ENCODE peak calls at places on chromosomes 13 and 19, in four cellular contexts. One of them, this sample, is unnamed.

GRCh38 chr13:52128714-52129700 is at the start of gene NEK5:
- DNase-seq in WTC11: peak
- DNase-seq in HepG2: peak
- DNase-seq in K562: peak
- DNase-seq in this sample: peak

GRCh38 chr19:10431254-10431942 is 11.1 kb downstream of the PDE4A start:
- DNase-seq in WTC11: peak
- DNase-seq in HepG2: no peak
- DNase-seq in K562: peak
- DNase-seq in this sample: no peak

GRCh38 chr13:27308941-27309340 is 38.3 kb downstream of the RASL11A start:
- DNase-seq in WTC11: no peak
- DNase-seq in HepG2: no peak
- DNase-seq in K562: no peak
- DNase-seq in this sample: no peak

GRCh38 chr19:35304036-35304435 is 12.1 kb downstream of the MAG start:
- DNase-seq in WTC11: no peak
- DNase-seq in HepG2: no peak
- DNase-seq in K562: no peak
- DNase-seq in this sample: no peak

GRCh38 chr19:1970003-1970805 is 29.2 kb downstream of the CSNK1G2 start:
- DNase-seq in WTC11: no peak
- DNase-seq in HepG2: no peak
- DNase-seq in K562: no peak
- DNase-seq in this sample: no peak

GRCh38 chr13:28568286-28568685 is 73.4 kb upstream of the FLT1 start:
- DNase-seq in WTC11: no peak
- DNase-seq in HepG2: no peak
- DNase-seq in K562: peak
- DNase-seq in this sample: no peak

GRCh38 chr13:27487776-27488175 is 37.4 kb upstream of the MTIF3 start:
- DNase-seq in WTC11: no peak
- DNase-seq in HepG2: no peak
- DNase-seq in K562: no peak
- DNase-seq in this sample: no peak

GRCh38 chr19:14363203-14364097 is 17.8 kb upstream of the ADGRE5 start:
- DNase-seq in WTC11: peak
- DNase-seq in HepG2: peak
- DNase-seq in K562: peak
- DNase-seq in this sample: peak

GRCh38 chr13:114313061-114313860 is 1.0 kb upstream of the CHAMP1 start:
- DNase-seq in WTC11: no peak
- DNase-seq in HepG2: no peak
- DNase-seq in K562: no peak
- DNase-seq in this sample: no peak

GRCh38 chr13:89755729-89756492 is 1591.6 kb upstream of the MIR17HG start:
- DNase-seq in WTC11: no peak
- DNase-seq in HepG2: no peak
- DNase-seq in K562: no peak
- DNase-seq in this sample: no peak

GRCh38 chr13:114140909-114141255 is 8.5 kb upstream of the RASA3 start:
- DNase-seq in WTC11: peak
- DNase-seq in HepG2: no peak
- DNase-seq in K562: no peak
- DNase-seq in this sample: no peak

GRCh38 chr13:46288570-46289259 is 77.0 kb downstream of the LRRC63 start:
- DNase-seq in WTC11: no peak
- DNase-seq in HepG2: peak
- DNase-seq in K562: peak
- DNase-seq in this sample: peak

GRCh38 chr19:56350416-56351045 is 35.9 kb upstream of the ZSCAN5A start:
- DNase-seq in WTC11: peak
- DNase-seq in HepG2: peak
- DNase-seq in K562: peak
- DNase-seq in this sample: peak

GRCh38 chr19:46391296-46392251 is 21.8 kb downstream of the CCDC8 start:
- DNase-seq in WTC11: no peak
- DNase-seq in HepG2: no peak
- DNase-seq in K562: no peak
- DNase-seq in this sample: no peak

GRCh38 chr13:26855921-26856320 is 95.3 kb upstream of the GPR12 start:
- DNase-seq in WTC11: no peak
- DNase-seq in HepG2: no peak
- DNase-seq in K562: no peak
- DNase-seq in this sample: no peak

GRCh38 chr13:88246239-88246638 is 575.1 kb downstream of the SLITRK5 start:
- DNase-seq in WTC11: no peak
- DNase-seq in HepG2: no peak
- DNase-seq in K562: no peak
- DNase-seq in this sample: no peak

GRCh38 chr13:22915442-22916082 is 265.2 kb upstream of the SGCG start:
- DNase-seq in WTC11: peak
- DNase-seq in HepG2: no peak
- DNase-seq in K562: peak
- DNase-seq in this sample: peak

GRCh38 chr19:23116802-23117571 is at the start of gene ZNF730:
- DNase-seq in WTC11: peak
- DNase-seq in HepG2: no peak
- DNase-seq in K562: peak
- DNase-seq in this sample: no peak

GRCh38 chr13:111572956-111573355 is 252.5 kb downstream of the TEX29 start:
- DNase-seq in WTC11: no peak
- DNase-seq in HepG2: no peak
- DNase-seq in K562: no peak
- DNase-seq in this sample: no peak

GRCh38 chr19:11197291-11198174 is at the start of gene KANK2:
- DNase-seq in WTC11: peak
- DNase-seq in HepG2: peak
- DNase-seq in K562: peak
- DNase-seq in this sample: peak

GRCh38 chr19:16379521-16380313 is 55.1 kb downstream of the KLF2 start:
- DNase-seq in WTC11: no peak
- DNase-seq in HepG2: no peak
- DNase-seq in K562: no peak
- DNase-seq in this sample: no peak

GRCh38 chr19:5290336-5291262 is 50.0 kb downstream of the PTPRS start:
- DNase-seq in WTC11: no peak
- DNase-seq in HepG2: no peak
- DNase-seq in K562: peak
- DNase-seq in this sample: no peak

GRCh38 chr13:50616101-50616500 is 227.4 kb downstream of the DLEU7 start:
- DNase-seq in WTC11: no peak
- DNase-seq in HepG2: no peak
- DNase-seq in K562: no peak
- DNase-seq in this sample: no peak

GRCh38 chr13:23715762-23716235 is 145.6 kb downstream of the TNFRSF19 start:
- DNase-seq in WTC11: peak
- DNase-seq in HepG2: peak
- DNase-seq in K562: peak
- DNase-seq in this sample: no peak

GRCh38 chr19:52453324-52454094 is at the start of gene ZNF578:
- DNase-seq in WTC11: peak
- DNase-seq in HepG2: no peak
- DNase-seq in K562: peak
- DNase-seq in this sample: no peak

GRCh38 chr13:94239135-94239534 is 240.3 kb downstream of the DCT start:
- DNase-seq in WTC11: no peak
- DNase-seq in HepG2: no peak
- DNase-seq in K562: no peak
- DNase-seq in this sample: no peak

GRCh38 chr19:47701717-47702552 is 11.3 kb upstream of the EHD2 start:
- DNase-seq in WTC11: no peak
- DNase-seq in HepG2: no peak
- DNase-seq in K562: no peak
- DNase-seq in this sample: no peak
- TF ChIP-seq HMGXB4 in WTC11: no peak
- TF ChIP-seq HMGXB4 in HepG2: no peak
- TF ChIP-seq HMGXB4 in K562: no peak
- TF ChIP-seq HMGXB4 in this sample: no peak

GRCh38 chr13:49258097-49258796 is 10.5 kb downstream of the CDADC1 start:
- DNase-seq in WTC11: no peak
- DNase-seq in HepG2: no peak
- DNase-seq in K562: no peak
- DNase-seq in this sample: no peak

GRCh38 chr13:49253997-49254396 is 6.3 kb downstream of the CDADC1 start:
- DNase-seq in WTC11: no peak
- DNase-seq in HepG2: no peak
- DNase-seq in K562: no peak
- DNase-seq in this sample: no peak

GRCh38 chr13:49259586-49259985 is 11.9 kb downstream of the CDADC1 start:
- DNase-seq in WTC11: no peak
- DNase-seq in HepG2: no peak
- DNase-seq in K562: no peak
- DNase-seq in this sample: no peak

GRCh38 chr13:49253310-49253709 is 5.6 kb downstream of the CDADC1 start:
- DNase-seq in WTC11: no peak
- DNase-seq in HepG2: no peak
- DNase-seq in K562: no peak
- DNase-seq in this sample: no peak

GRCh38 chr13:49256841-49257240 is 9.1 kb downstream of the CDADC1 start:
- DNase-seq in WTC11: no peak
- DNase-seq in HepG2: no peak
- DNase-seq in K562: no peak
- DNase-seq in this sample: no peak
- TF ChIP-seq HMGXB4 in WTC11: no peak
- TF ChIP-seq HMGXB4 in HepG2: no peak
- TF ChIP-seq HMGXB4 in K562: no peak
- TF ChIP-seq HMGXB4 in this sample: no peak

DNA sequence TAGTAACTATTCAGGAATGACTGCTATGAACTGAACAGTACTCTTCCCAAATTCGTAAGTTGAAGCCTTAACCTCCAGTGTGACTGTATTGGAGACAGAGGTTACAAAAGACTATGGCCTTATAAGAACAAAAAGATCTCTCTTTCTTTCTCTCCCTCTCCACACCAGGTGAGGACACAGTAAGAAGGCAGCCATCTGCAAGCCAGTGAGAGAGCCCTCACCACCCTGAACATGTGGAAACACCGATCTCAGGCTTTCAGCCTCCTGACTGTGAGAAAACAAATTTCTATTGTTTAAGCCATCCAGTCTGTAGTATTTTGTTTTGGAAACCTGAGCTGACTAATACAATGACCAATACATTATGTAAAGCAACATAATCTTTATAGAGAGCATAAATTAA is 888.9 kb downstream of the SLITRK1 start:
- DNase-seq in WTC11: no peak
- DNase-seq in HepG2: no peak
- DNase-seq in K562: no peak
- DNase-seq in this sample: no peak
- TF ChIP-seq HMGXB4 in WTC11: no peak
- TF ChIP-seq HMGXB4 in HepG2: no peak
- TF ChIP-seq HMGXB4 in K562: no peak
- TF ChIP-seq HMGXB4 in this sample: no peak

DNA sequence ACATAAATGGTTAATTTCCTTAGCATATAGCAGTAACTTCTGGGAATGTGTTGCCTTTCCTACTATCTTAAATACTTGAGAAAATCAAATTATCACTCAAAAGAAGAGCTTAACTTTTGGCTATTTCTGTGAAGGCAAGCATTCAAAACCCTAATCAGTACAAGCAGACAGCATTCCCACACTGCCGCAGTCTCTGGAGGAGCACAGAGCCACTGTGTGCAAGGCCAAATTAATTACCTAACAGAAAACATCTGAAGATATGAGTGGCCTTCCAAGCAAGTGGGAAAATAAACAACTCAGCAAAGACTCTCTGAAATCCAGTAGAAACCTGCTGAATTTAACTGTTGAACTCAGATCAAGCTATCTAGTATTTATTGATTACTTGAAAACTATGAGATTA is 68.2 kb downstream of the COL4A1 start:
- DNase-seq in WTC11: no peak
- DNase-seq in HepG2: no peak
- DNase-seq in K562: no peak
- DNase-seq in this sample: no peak
- TF ChIP-seq HMGXB4 in WTC11: no peak
- TF ChIP-seq HMGXB4 in HepG2: no peak
- TF ChIP-seq HMGXB4 in K562: no peak
- TF ChIP-seq HMGXB4 in this sample: no peak

DNA sequence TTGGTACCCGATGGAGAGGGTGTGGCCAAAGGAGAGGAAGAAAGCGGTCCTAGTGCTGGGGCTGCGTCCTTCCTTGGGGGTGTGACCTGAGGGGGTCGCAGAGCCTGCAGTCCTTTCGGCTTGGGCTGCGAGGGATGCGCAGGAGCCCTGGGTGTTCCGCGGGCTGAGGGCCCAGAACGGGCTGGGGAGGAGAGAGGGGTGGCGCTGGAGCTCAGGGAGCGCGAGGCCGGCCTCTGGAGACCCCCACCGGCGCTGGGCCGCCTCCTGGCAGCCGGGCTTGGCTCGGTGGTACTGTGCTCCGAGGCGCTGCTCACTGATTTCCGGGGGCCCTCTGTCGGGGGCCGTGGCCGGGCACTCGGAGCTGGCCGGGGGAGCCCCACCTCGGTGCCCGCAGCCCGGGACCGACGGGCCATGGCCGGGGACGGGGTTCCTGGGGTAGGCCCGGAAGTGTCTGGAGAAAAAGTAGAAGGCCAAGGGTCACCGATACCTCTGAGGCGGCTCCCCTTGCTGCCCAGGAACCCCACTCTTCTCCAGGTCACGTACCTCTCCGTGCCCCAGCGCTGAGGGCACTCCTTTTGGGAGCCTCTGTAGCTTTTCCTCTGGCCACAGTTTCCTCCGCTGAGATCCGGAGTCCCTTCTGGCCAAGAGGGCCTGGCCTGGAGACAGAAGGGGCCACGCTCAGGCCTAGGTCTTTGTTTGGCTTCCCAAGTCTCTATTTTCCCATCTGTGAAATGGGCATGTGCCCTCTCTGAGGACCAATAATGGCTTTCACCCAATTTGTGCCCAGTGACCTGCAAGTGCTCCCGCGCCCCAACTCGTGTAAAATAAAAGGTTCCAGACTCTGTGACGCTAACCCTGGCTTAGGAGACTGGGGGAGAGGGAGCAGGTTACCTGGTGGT is 1.6 kb downstream of the PRR36 start:
- DNase-seq in WTC11: no peak
- DNase-seq in HepG2: no peak
- DNase-seq in K562: no peak
- DNase-seq in this sample: no peak
- TF ChIP-seq HMGXB4 in WTC11: no peak
- TF ChIP-seq HMGXB4 in HepG2: no peak
- TF ChIP-seq HMGXB4 in K562: no peak
- TF ChIP-seq HMGXB4 in this sample: no peak

GRCh38 chr19:39996218-39996810 is 546 bp upstream of the ZNF546 start:
- DNase-seq in WTC11: no peak
- DNase-seq in HepG2: peak
- DNase-seq in K562: peak
- DNase-seq in this sample: peak
- TF ChIP-seq HMGXB4 in WTC11: no peak
- TF ChIP-seq HMGXB4 in HepG2: no peak
- TF ChIP-seq HMGXB4 in K562: no peak
- TF ChIP-seq HMGXB4 in this sample: no peak

This sample was measured in A549.